ENCODE peak calls at places on chromosomes 7 and 10, in seven cellular contexts. One of them, this sample, is unnamed.

GRCh38 chr10:76649723-76650127 is 987.9 kb downstream of the KCNMA1 start:
- DNase-seq in ELR: peak; percentile 39
- DNase-seq in AG10803: peak; percentile 64
- DNase-seq in PC-3: peak; percentile 66
- DNase-seq in NCI-H748 treated with DMSO at 0.1 percent for 48 hours: no peak
- DNase-seq in HEK293T: no peak
- DNase-seq in MV-4-11: no peak
- DNase-seq in this sample: no peak

GRCh38 chr10:4196948-4197390 is 412.0 kb upstream of the KLF6 start:
- DNase-seq in NCI-H748 treated with DMSO at 0.1 percent for 48 hours: no peak
- DNase-seq in PC-3: no peak
- DNase-seq in HEK293T: no peak
- DNase-seq in MV-4-11: peak; percentile 17
- DNase-seq in ELR: no peak
- DNase-seq in AG10803: peak; percentile 34
- DNase-seq in this sample: no peak

GRCh38 chr7:4561775-4562174 is 120.3 kb upstream of the FOXK1 start:
- DNase-seq in MV-4-11: no peak
- DNase-seq in ELR: no peak
- DNase-seq in AG10803: no peak
- DNase-seq in NCI-H748 treated with DMSO at 0.1 percent for 48 hours: no peak
- DNase-seq in HEK293T: peak; percentile 22
- DNase-seq in PC-3: no peak
- DNase-seq in this sample: no peak

GRCh38 chr7:36880108-36880507 is 155.8 kb upstream of the AOAH start:
- DNase-seq in HEK293T: no peak
- DNase-seq in PC-3: no peak
- DNase-seq in AG10803: no peak
- DNase-seq in NCI-H748 treated with DMSO at 0.1 percent for 48 hours: no peak
- DNase-seq in ELR: no peak
- DNase-seq in MV-4-11: no peak
- DNase-seq in this sample: no peak

GRCh38 chr10:18179901-18180300 is 39.7 kb downstream of the CACNB2 start:
- DNase-seq in MV-4-11: no peak
- DNase-seq in ELR: no peak
- DNase-seq in AG10803: peak; percentile 62
- DNase-seq in PC-3: peak; percentile 8
- DNase-seq in NCI-H748 treated with DMSO at 0.1 percent for 48 hours: no peak
- DNase-seq in HEK293T: no peak
- DNase-seq in this sample: no peak

GRCh38 chr7:100568936-100569844 is 4.5 kb downstream of the SAP25 start:
- DNase-seq in MV-4-11: peak; percentile 71
- DNase-seq in PC-3: no peak
- DNase-seq in HEK293T: peak; percentile 50
- DNase-seq in NCI-H748 treated with DMSO at 0.1 percent for 48 hours: peak; percentile 33
- DNase-seq in ELR: peak; percentile 53
- DNase-seq in AG10803: no peak
- DNase-seq in this sample: peak; percentile 97

GRCh38 chr7:13279854-13280435 is 592.5 kb downstream of the ARL4A start:
- DNase-seq in AG10803: peak; percentile 29
- DNase-seq in MV-4-11: no peak
- DNase-seq in PC-3: peak; percentile 63
- DNase-seq in ELR: peak; percentile 75
- DNase-seq in HEK293T: no peak
- DNase-seq in NCI-H748 treated with DMSO at 0.1 percent for 48 hours: peak; percentile 50
- DNase-seq in this sample: peak; percentile 60

GRCh38 chr7:7177044-7177517 is 5.3 kb upstream of the C1GALT1 start:
- DNase-seq in ELR: peak; percentile 99
- DNase-seq in AG10803: peak; percentile 80
- DNase-seq in HEK293T: no peak
- DNase-seq in NCI-H748 treated with DMSO at 0.1 percent for 48 hours: no peak
- DNase-seq in PC-3: peak; percentile 98
- DNase-seq in MV-4-11: no peak
- DNase-seq in this sample: no peak

GRCh38 chr10:30014511-30014910 is 44.9 kb downstream of the JCAD start:
- DNase-seq in MV-4-11: no peak
- DNase-seq in HEK293T: no peak
- DNase-seq in NCI-H748 treated with DMSO at 0.1 percent for 48 hours: no peak
- DNase-seq in PC-3: no peak
- DNase-seq in ELR: peak; percentile 18
- DNase-seq in AG10803: no peak
- DNase-seq in this sample: no peak

GRCh38 chr7:22572937-22573336 is 72.9 kb upstream of the STEAP1B start:
- DNase-seq in AG10803: peak; percentile 98
- DNase-seq in PC-3: peak; percentile 98
- DNase-seq in NCI-H748 treated with DMSO at 0.1 percent for 48 hours: no peak
- DNase-seq in MV-4-11: no peak
- DNase-seq in HEK293T: no peak
- DNase-seq in ELR: peak; percentile 100
- DNase-seq in this sample: no peak

GRCh38 chr10:91422915-91423314 is 12.8 kb downstream of the HECTD2 start:
- DNase-seq in AG10803: peak; percentile 68
- DNase-seq in ELR: no peak
- DNase-seq in HEK293T: no peak
- DNase-seq in PC-3: no peak
- DNase-seq in NCI-H748 treated with DMSO at 0.1 percent for 48 hours: no peak
- DNase-seq in MV-4-11: no peak
- DNase-seq in this sample: no peak

GRCh38 chr10:89653410-89653828 is 8.4 kb upstream of the PANK1 start:
- DNase-seq in NCI-H748 treated with DMSO at 0.1 percent for 48 hours: no peak
- DNase-seq in AG10803: peak; percentile 62
- DNase-seq in MV-4-11: no peak
- DNase-seq in PC-3: peak; percentile 51
- DNase-seq in HEK293T: no peak
- DNase-seq in ELR: peak; percentile 59
- DNase-seq in this sample: no peak

GRCh38 chr10:6086375-6087233 is 2.2 kb upstream of the RBM17 start:
- DNase-seq in NCI-H748 treated with DMSO at 0.1 percent for 48 hours: peak; percentile 75
- DNase-seq in AG10803: peak; percentile 89
- DNase-seq in MV-4-11: peak; percentile 84
- DNase-seq in PC-3: peak; percentile 53
- DNase-seq in ELR: peak; percentile 80
- DNase-seq in HEK293T: peak; percentile 72
- DNase-seq in this sample: peak; percentile 96

GRCh38 chr10:90642136-90642535 is 215.7 kb downstream of the HTR7 start:
- DNase-seq in MV-4-11: no peak
- DNase-seq in ELR: no peak
- DNase-seq in HEK293T: no peak
- DNase-seq in NCI-H748 treated with DMSO at 0.1 percent for 48 hours: no peak
- DNase-seq in PC-3: peak; percentile 23
- DNase-seq in AG10803: no peak
- DNase-seq in this sample: peak; percentile 41

GRCh38 chr10:122445469-122445868 is 9.0 kb upstream of the ARMS2 start:
- DNase-seq in ELR: no peak
- DNase-seq in NCI-H748 treated with DMSO at 0.1 percent for 48 hours: no peak
- DNase-seq in HEK293T: no peak
- DNase-seq in AG10803: no peak
- DNase-seq in PC-3: no peak
- DNase-seq in MV-4-11: no peak
- DNase-seq in this sample: no peak

GRCh38 chr7:119761776-119762175 is 511.2 kb upstream of the KCND2 start:
- DNase-seq in ELR: no peak
- DNase-seq in HEK293T: no peak
- DNase-seq in PC-3: no peak
- DNase-seq in AG10803: no peak
- DNase-seq in MV-4-11: no peak
- DNase-seq in NCI-H748 treated with DMSO at 0.1 percent for 48 hours: no peak
- DNase-seq in this sample: no peak

GRCh38 chr10:107671968-107672367 is 507.5 kb upstream of the SORCS1 start:
- DNase-seq in NCI-H748 treated with DMSO at 0.1 percent for 48 hours: no peak
- DNase-seq in AG10803: no peak
- DNase-seq in ELR: no peak
- DNase-seq in PC-3: no peak
- DNase-seq in MV-4-11: no peak
- DNase-seq in HEK293T: no peak
- DNase-seq in this sample: no peak

GRCh38 chr7:40147371-40148246 is 12.8 kb downstream of the SUGCT start:
- DNase-seq in NCI-H748 treated with DMSO at 0.1 percent for 48 hours: no peak
- DNase-seq in AG10803: peak; percentile 22
- DNase-seq in ELR: peak; percentile 44
- DNase-seq in MV-4-11: no peak
- DNase-seq in HEK293T: no peak
- DNase-seq in PC-3: no peak
- DNase-seq in this sample: no peak

GRCh38 chr10:17854044-17854652 is 45.0 kb downstream of the MRC1 start:
- DNase-seq in HEK293T: no peak
- DNase-seq in PC-3: no peak
- DNase-seq in NCI-H748 treated with DMSO at 0.1 percent for 48 hours: no peak
- DNase-seq in ELR: peak; percentile 9
- DNase-seq in AG10803: no peak
- DNase-seq in MV-4-11: peak; percentile 84
- DNase-seq in this sample: no peak

GRCh38 chr7:2870471-2870941 is 26.4 kb upstream of the GNA12 start:
- DNase-seq in PC-3: peak; percentile 68
- DNase-seq in MV-4-11: peak; percentile 80
- DNase-seq in ELR: peak; percentile 69
- DNase-seq in HEK293T: no peak
- DNase-seq in NCI-H748 treated with DMSO at 0.1 percent for 48 hours: no peak
- DNase-seq in AG10803: peak; percentile 52
- DNase-seq in this sample: no peak

GRCh38 chr7:55073051-55073511 is 54.3 kb downstream of the EGFR start:
- DNase-seq in MV-4-11: peak; percentile 70
- DNase-seq in AG10803: peak; percentile 76
- DNase-seq in ELR: peak; percentile 77
- DNase-seq in NCI-H748 treated with DMSO at 0.1 percent for 48 hours: no peak
- DNase-seq in PC-3: peak; percentile 32
- DNase-seq in HEK293T: no peak
- DNase-seq in this sample: no peak

GRCh38 chr10:75191821-75192568 is 18.6 kb upstream of the VDAC2 start:
- DNase-seq in HEK293T: no peak
- DNase-seq in ELR: peak; percentile 92
- DNase-seq in AG10803: peak; percentile 93
- DNase-seq in PC-3: peak; percentile 99
- DNase-seq in NCI-H748 treated with DMSO at 0.1 percent for 48 hours: no peak
- DNase-seq in MV-4-11: peak; percentile 63
- DNase-seq in this sample: peak; percentile 50

GRCh38 chr10:128151031-128151430 is 24.8 kb upstream of the MKI67 start:
- DNase-seq in NCI-H748 treated with DMSO at 0.1 percent for 48 hours: no peak
- DNase-seq in MV-4-11: no peak
- DNase-seq in ELR: no peak
- DNase-seq in HEK293T: no peak
- DNase-seq in AG10803: no peak
- DNase-seq in PC-3: no peak
- DNase-seq in this sample: no peak

GRCh38 chr7:123643495-123644428 is 11.9 kb upstream of the LMOD2 start:
- DNase-seq in AG10803: peak; percentile 43
- DNase-seq in ELR: peak; percentile 62
- DNase-seq in MV-4-11: peak; percentile 25
- DNase-seq in PC-3: peak; percentile 57
- DNase-seq in HEK293T: peak; percentile 63
- DNase-seq in NCI-H748 treated with DMSO at 0.1 percent for 48 hours: peak; percentile 85
- DNase-seq in this sample: peak; percentile 83

GRCh38 chr10:50946991-50947781 is 61.8 kb upstream of the A1CF start:
- DNase-seq in NCI-H748 treated with DMSO at 0.1 percent for 48 hours: no peak
- DNase-seq in AG10803: peak; percentile 27
- DNase-seq in PC-3: no peak
- DNase-seq in MV-4-11: no peak
- DNase-seq in ELR: no peak
- DNase-seq in HEK293T: no peak
- DNase-seq in this sample: no peak

GRCh38 chr7:44195901-44196300 is 4.9 kb upstream of the YKT6 start:
- DNase-seq in MV-4-11: no peak
- DNase-seq in AG10803: no peak
- DNase-seq in NCI-H748 treated with DMSO at 0.1 percent for 48 hours: no peak
- DNase-seq in HEK293T: no peak
- DNase-seq in PC-3: peak; percentile 40
- DNase-seq in ELR: peak; percentile 20
- DNase-seq in this sample: no peak

GRCh38 chr7:48299580-48300169 is 128.4 kb downstream of the ABCA13 start:
- DNase-seq in ELR: peak; percentile 58
- DNase-seq in HEK293T: peak; percentile 44
- DNase-seq in AG10803: peak; percentile 68
- DNase-seq in PC-3: peak; percentile 88
- DNase-seq in MV-4-11: peak; percentile 62
- DNase-seq in NCI-H748 treated with DMSO at 0.1 percent for 48 hours: peak; percentile 75
- DNase-seq in this sample: peak; percentile 63

GRCh38 chr7:74099031-74099430 is 15.4 kb downstream of the LIMK1 start:
- DNase-seq in HEK293T: no peak
- DNase-seq in ELR: no peak
- DNase-seq in MV-4-11: no peak
- DNase-seq in AG10803: no peak
- DNase-seq in PC-3: no peak
- DNase-seq in NCI-H748 treated with DMSO at 0.1 percent for 48 hours: no peak
- DNase-seq in this sample: no peak